ENCODE peak calls at places on chromosomes 3 and 15, in seven cellular contexts. S is posterior cingulate gyrus; K is amygdala; Q is GM13976; J is HT1080; R is activated CD8-positive, alpha-beta memory T cell treated with anti-CD3 and anti-CD28 coated beads for 1 hour; X is AG08396. D is an unnamed sample.

GRCh38 chr3:25910997-25911396 is 121.1 kb downstream of the OXSM start:
- DNase-seq in S (no peak), K (no peak), Q (no peak), J (peak), R (no peak), X (no peak), D (peak)

GRCh38 chr3:152365126-152365525 is 96.4 kb downstream of the MBNL1 start:
- DNase-seq in S (no peak), K (no peak), Q (no peak), J (no peak), R (no peak), X (no peak), D (no peak)

GRCh38 chr15:36996121-36996520 is 104.2 kb downstream of the MEIS2 start:
- DNase-seq in S (no peak), K (no peak), Q (no peak), J (no peak), R (no peak), X (no peak), D (no peak)

GRCh38 chr3:99901200-99901926 is 83.7 kb downstream of the CMSS1 start:
- DNase-seq in S (no peak), K (no peak), Q (no peak), J (peak), R (no peak), X (no peak), D (no peak)

GRCh38 chr15:68420186-68420684 is 11.7 kb downstream of the ITGA11 start:
- DNase-seq in S (no peak), K (no peak), Q (no peak), J (no peak), R (no peak), X (no peak), D (no peak)

GRCh38 chr15:39584662-39585393 is 3.9 kb downstream of the THBS1 start:
- DNase-seq in S (no peak), K (no peak), Q (no peak), J (no peak), R (no peak), X (no peak), D (no peak)

GRCh38 chr15:69288531-69289311 is 10.0 kb upstream of the PAQR5 start:
- DNase-seq in S (no peak), K (no peak), Q (no peak), J (no peak), R (no peak), X (no peak), D (no peak)

GRCh38 chr15:52256930-52257733 is 38.5 kb downstream of the MYO5C start:
- DNase-seq in S (no peak), K (no peak), Q (no peak), J (no peak), R (no peak), X (no peak), D (no peak)

GRCh38 chr15:100588638-100589242 is 13.2 kb downstream of the LINS1 start:
- DNase-seq in S (no peak), K (no peak), Q (no peak), J (no peak), R (no peak), X (no peak), D (no peak)

GRCh38 chr3:134373278-134373941 is 837 bp downstream of the AMOTL2 start:
- DNase-seq in S (peak), K (peak), Q (no peak), J (peak), R (no peak), X (peak), D (no peak)

GRCh38 chr3:35639251-35640185 is at the start of gene ARPP21:
- DNase-seq in S (peak), K (peak), Q (peak), J (peak), R (no peak), X (peak), D (no peak)

GRCh38 chr3:43153189-43154083 is 47.6 kb upstream of the POMGNT2 start:
- DNase-seq in S (peak), K (peak), Q (no peak), J (peak), R (no peak), X (peak), D (no peak)

GRCh38 chr15:85543741-85544155 is 163.3 kb downstream of the AKAP13 start:
- DNase-seq in S (no peak), K (no peak), Q (no peak), J (no peak), R (peak), X (no peak), D (no peak)

GRCh38 chr3:55893045-55893664 is 406.0 kb upstream of the WNT5A start:
- DNase-seq in S (no peak), K (no peak), Q (no peak), J (peak), R (no peak), X (peak), D (no peak)

GRCh38 chr15:94263341-94264273 is 32.2 kb downstream of the MCTP2 start:
- DNase-seq in S (no peak), K (no peak), Q (peak), J (no peak), R (no peak), X (no peak), D (no peak)

GRCh38 chr15:90264649-90265048 is 823 bp upstream of the NGRN start:
- DNase-seq in S (no peak), K (no peak), Q (no peak), J (peak), R (no peak), X (no peak), D (peak)

GRCh38 chr15:33735637-33736247 is 232.6 kb upstream of the CHRM5 start:
- DNase-seq in S (no peak), K (no peak), Q (peak), J (peak), R (no peak), X (peak), D (no peak)

GRCh38 chr15:71221417-71221816 is 106.1 kb downstream of the THSD4 start:
- DNase-seq in S (no peak), K (no peak), Q (no peak), J (no peak), R (no peak), X (no peak), D (no peak)